ENCODE peak calls at places on chromosomes 13 and 19, in six cellular contexts. J, Q, D, Z, B and O are unnamed samples. For H3K4me1, the result is how much of the 10 kb centered on the place peaks cover.

GRCh38 chr19:13880059-13880672 is 3.2 kb downstream of the NANOS3 start:
- DNase-seq in J (peak), B (peak), D (peak), Z (peak), Q (peak), O (peak)

GRCh38 chr13:110445183-110445582 is 116.3 kb downstream of the RAB20 start:
- DNase-seq in B (peak), Z (no peak), D (no peak), J (no peak), Q (no peak), O (no peak)

GRCh38 chr13:114101831-114102520 is 30.4 kb downstream of the RASA3 start:
- DNase-seq in J (peak), D (no peak), Z (no peak), B (no peak), Q (no peak), O (no peak)

GRCh38 chr13:29763426-29764180 is 86.8 kb downstream of the UBL3 start:
- DNase-seq in Z (no peak), Q (no peak), B (no peak), J (no peak), D (no peak), O (no peak)

GRCh38 chr13:105773887-105774538 is 761.4 kb downstream of the EFNB2 start:
- DNase-seq in Q (peak), Z (no peak), B (peak), J (no peak), D (no peak), O (no peak)

GRCh38 chr13:37375071-37375470 is 223.5 kb downstream of the POSTN start:
- DNase-seq in J (no peak), Z (no peak), Q (no peak), D (no peak), B (no peak), O (no peak)

GRCh38 chr13:29046588-29046987 is 226.4 kb downstream of the MTUS2 start:
- DNase-seq in B (no peak), D (no peak), Z (no peak), Q (no peak), J (no peak), O (no peak)

GRCh38 chr19:13843104-13843921 is 33.6 kb upstream of the NANOS3 start:
- DNase-seq in Z (peak), B (peak), D (no peak), Q (no peak), J (no peak), O (peak)

GRCh38 chr13:77928909-77929308 is 10.3 kb upstream of the EDNRB start:
- DNase-seq in J (no peak), B (no peak), Q (no peak), Z (no peak), D (no peak), O (no peak)

GRCh38 chr13:65330691-65331090 is 1899.4 kb downstream of the PCDH9 start:
- DNase-seq in Q (no peak), J (no peak), Z (no peak), D (no peak), B (no peak), O (no peak)

GRCh38 chr13:98454389-98454881 is 122.5 kb downstream of the STK24 start:
- DNase-seq in Z (peak), B (peak), Q (no peak), J (no peak), D (no peak), O (no peak)

GRCh38 chr19:13790354-13790753 is 4.9 kb upstream of the ZSWIM4 start:
- DNase-seq in Z (no peak), D (no peak), J (no peak), B (no peak), Q (no peak), O (no peak)

GRCh38 chr19:47035495-47036232 is 12.8 kb downstream of the TMEM160 start:
- DNase-seq in J (peak), Q (peak), D (no peak), B (peak), Z (peak), O (peak)

GRCh38 chr19:48989701-48990291 is 3.3 kb downstream of the GYS1 start:
- DNase-seq in Q (no peak), D (no peak), B (no peak), J (no peak), Z (no peak), O (no peak)

GRCh38 chr13:67071918-67072598 is 158.1 kb downstream of the PCDH9 start:
- DNase-seq in J (no peak), Q (no peak), D (no peak), Z (no peak), B (no peak), O (no peak)

GRCh38 chr19:28313633-28314032 is 899.3 kb downstream of the UQCRFS1 start:
- DNase-seq in J (no peak), Z (no peak), B (peak), Q (no peak), D (no peak), O (peak)

GRCh38 chr19:34481861-34482379 is 362 bp downstream of the WTIP start:
- DNase-seq in Q (peak), D (no peak), B (no peak), Z (peak), J (no peak), O (no peak)

GRCh38 chr13:50080158-50080855 is 65.1 kb downstream of the KCNRG start:
- DNase-seq in Q (no peak), J (no peak), Z (peak), D (no peak), B (peak), O (peak)

GRCh38 chr13:54799621-54800226 is 1771.1 kb downstream of the OLFM4 start:
- DNase-seq in J (no peak), D (no peak), Q (no peak), Z (no peak), B (no peak), O (no peak)

GRCh38 chr19:30390356-30390988 is 18.3 kb downstream of the ZNF536 start:
- DNase-seq in J (no peak), B (no peak), Z (no peak), Q (no peak), D (no peak), O (no peak)

GRCh38 chr13:75181906-75182305 is 300.1 kb downstream of the TBC1D4 start:
- DNase-seq in D (no peak), B (peak), J (no peak), Z (no peak), Q (no peak), O (no peak)

GRCh38 chr13:93249259-93249917 is 22.8 kb downstream of the GPC6 start:
- DNase-seq in J (no peak), Q (no peak), B (peak), Z (no peak), D (no peak), O (no peak)

GRCh38 chr13:110388141-110388943 is 81.3 kb downstream of the COL4A2 start:
- DNase-seq in Q (no peak), B (peak), Z (peak), J (no peak), D (no peak), O (no peak)

GRCh38 chr13:21733475-21734311 is 62.8 kb downstream of the FGF9 start:
- DNase-seq in Q (no peak), Z (no peak), J (no peak), D (peak), B (no peak), O (no peak)

GRCh38 chr19:934865-935422 is 9.1 kb downstream of the ARID3A start:
- DNase-seq in J (peak), D (no peak), Z (peak), B (peak), Q (no peak), O (peak)

GRCh38 chr19:2984196-2984490 is 6.8 kb downstream of the TLE6 start:
- DNase-seq in B (no peak), Q (no peak), J (no peak), Z (no peak), D (no peak), O (no peak)

GRCh38 chr13:99845136-99845874 is 126.3 kb downstream of the ZIC5 start:
- DNase-seq in Q (no peak), B (no peak), Z (no peak), J (no peak), D (no peak), O (no peak)

GRCh38 chr19:47471381-47471732 is 336 bp downstream of the SLC8A2 start:
- DNase-seq in D (no peak), J (no peak), Q (no peak), Z (no peak), B (no peak), O (no peak)

GRCh38 chr19:31874313-31874712 is 471.1 kb upstream of the ZNF507 start:
- DNase-seq in Z (no peak), D (no peak), Q (no peak), J (no peak), B (no peak), O (no peak)

GRCh38 chr13:38641164-38641948 is 45.5 kb upstream of the FREM2 start:
- DNase-seq in D (no peak), B (no peak), Z (no peak), J (no peak), Q (no peak), O (no peak)

GRCh38 chr19:1671716-1672037 is 19.3 kb upstream of the TCF3 start:
- DNase-seq in J (no peak), Q (peak), B (no peak), Z (no peak), D (no peak), O (no peak)

GRCh38 chr19:4971816-4972495 is 3.0 kb downstream of the KDM4B start:
- DNase-seq in Q (no peak), D (no peak), B (no peak), J (no peak), Z (no peak), O (no peak)

GRCh38 chr19:4969772-4970531 is 1.0 kb downstream of the KDM4B start:
- DNase-seq in B (no peak), Q (no peak), Z (no peak), D (no peak), J (no peak), O (no peak)

GRCh38 chr19:4969292-4969771 is 419 bp downstream of the KDM4B start:
- DNase-seq in D (no peak), B (no peak), Z (no peak), J (no peak), Q (no peak), O (no peak)

GRCh38 chr19:4971424-4971793 is 2.5 kb downstream of the KDM4B start:
- DNase-seq in D (no peak), J (no peak), Q (no peak), B (no peak), Z (peak), O (peak)

GRCh38 chr19:4970558-4971423 is 1.9 kb downstream of the KDM4B start:
- DNase-seq in Q (no peak), J (no peak), Z (peak), D (no peak), B (no peak), O (peak)
- H3K27ac ChIP-seq in Q (peak), J (peak), Z (peak), D (no peak), B (peak), O (peak)

DNA sequence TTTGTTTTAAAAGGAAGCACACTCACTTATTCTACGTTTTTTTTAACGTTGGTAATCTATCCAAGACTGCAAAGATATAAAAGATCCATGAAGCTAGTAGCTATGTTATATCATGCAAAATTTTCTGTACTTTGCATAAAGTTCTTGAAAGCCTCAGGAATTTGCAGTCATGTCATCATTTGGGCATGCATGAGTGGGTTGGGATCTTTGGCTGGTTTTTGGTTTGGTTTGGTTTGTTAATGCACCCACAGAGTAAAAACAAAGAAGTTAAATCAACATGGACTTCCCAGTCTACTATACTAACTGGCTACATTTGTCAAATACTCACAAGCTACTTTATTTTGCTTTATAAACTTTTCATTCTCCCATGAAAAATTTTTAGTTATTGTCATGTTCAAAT is 26.1 kb downstream of the RXFP2 start:
- DNase-seq in D (no peak), Q (no peak), J (no peak), Z (peak), B (peak), O (no peak)
- H3K4me1 ChIP-seq in D (under half), Q (under half), J (under half), Z (under half), B (under half), O (under half)

GRCh38 chr13:51455532-51455931 is 2.7 kb upstream of the INTS6 start:
- DNase-seq in D (no peak), Z (no peak), B (no peak), Q (no peak), J (no peak), O (no peak)
- TF ChIP-seq POLR2A in D (no peak), Z (no peak), B (no peak), Q (no peak), J (no peak), O (no peak)

GRCh38 chr13:40644838-40645620 is 21.4 kb downstream of the FOXO1 start:
- DNase-seq in B (no peak), Z (peak), J (no peak), Q (no peak), D (no peak), O (no peak)
- H3K27ac ChIP-seq in B (no peak), Z (peak), J (no peak), Q (no peak), D (no peak), O (no peak)